ENCODE peak calls at places on chromosomes 12 and 14, in six cellular contexts. Q, K, D, G, M and T are unnamed samples.

GRCh38 chr12:16884819-16885218 is 278.9 kb upstream of the LMO3 start:
- DNase-seq in Q (no peak), K (no peak), D (no peak), G (no peak), M (no peak), T (no peak)

GRCh38 chr14:104131968-104132732 is 6.2 kb upstream of the KIF26A start:
- DNase-seq in Q (no peak), K (no peak), D (no peak), G (no peak), M (no peak), T (no peak)

GRCh38 chr12:6426882-6427671 is 17.7 kb upstream of the CD27 start:
- DNase-seq in Q (peak; percentile 12), K (no peak), D (no peak), G (no peak), M (no peak), T (no peak)

GRCh38 chr14:92392726-92393125 is 69.8 kb downstream of the SLC24A4 start:
- DNase-seq in Q (peak; percentile 3), K (no peak), D (no peak), G (no peak), M (no peak), T (no peak)

GRCh38 chr12:52701281-52701680 is 2.0 kb downstream of the KRT77 start:
- DNase-seq in Q (no peak), K (no peak), D (no peak), G (no peak), M (no peak), T (no peak)

GRCh38 chr12:121534495-121535148 is 46.2 kb downstream of the KDM2B start:
- DNase-seq in Q (no peak), K (no peak), D (no peak), G (no peak), M (peak; percentile 31), T (no peak)

GRCh38 chr12:53352331-53353258 is 16.4 kb upstream of the SP7 start:
- DNase-seq in Q (peak; percentile 93), K (peak; percentile 80), D (peak; percentile 86), G (peak; percentile 80), M (no peak), T (peak; percentile 94)

GRCh38 chr12:58540480-58541299 is 379.6 kb downstream of the LRIG3 start:
- DNase-seq in Q (peak; percentile 21), K (peak; percentile 36), D (peak; percentile 59), G (peak; percentile 60), M (peak; percentile 75), T (peak; percentile 88)

GRCh38 chr12:120884644-120885043 is 19.5 kb downstream of the SPPL3 start:
- DNase-seq in Q (no peak), K (no peak), D (no peak), G (no peak), M (no peak), T (no peak)

GRCh38 chr14:24172871-24173281 is 996 bp downstream of the REC8 start:
- DNase-seq in Q (no peak), K (peak; percentile 42), D (no peak), G (no peak), M (no peak), T (no peak)

GRCh38 chr12:3700861-3701260 is 52.0 kb downstream of the CRACR2A start:
- DNase-seq in Q (no peak), K (no peak), D (no peak), G (no peak), M (no peak), T (no peak)

GRCh38 chr14:99481745-99482099 is 513 bp downstream of the CCNK start:
- DNase-seq in Q (peak; percentile 39), K (no peak), D (no peak), G (no peak), M (no peak), T (no peak)

GRCh38 chr12:131547560-131547959 is 163.3 kb upstream of the SFSWAP start:
- DNase-seq in Q (no peak), K (no peak), D (no peak), G (no peak), M (no peak), T (no peak)

GRCh38 chr12:55663391-55663790 is 26.7 kb downstream of the OR10P1 start:
- DNase-seq in Q (no peak), K (no peak), D (no peak), G (no peak), M (no peak), T (no peak)

GRCh38 chr12:116159175-116159574 is 118.3 kb downstream of the MED13L start:
- DNase-seq in Q (no peak), K (no peak), D (no peak), G (peak; percentile 45), M (no peak), T (no peak)

DNA sequence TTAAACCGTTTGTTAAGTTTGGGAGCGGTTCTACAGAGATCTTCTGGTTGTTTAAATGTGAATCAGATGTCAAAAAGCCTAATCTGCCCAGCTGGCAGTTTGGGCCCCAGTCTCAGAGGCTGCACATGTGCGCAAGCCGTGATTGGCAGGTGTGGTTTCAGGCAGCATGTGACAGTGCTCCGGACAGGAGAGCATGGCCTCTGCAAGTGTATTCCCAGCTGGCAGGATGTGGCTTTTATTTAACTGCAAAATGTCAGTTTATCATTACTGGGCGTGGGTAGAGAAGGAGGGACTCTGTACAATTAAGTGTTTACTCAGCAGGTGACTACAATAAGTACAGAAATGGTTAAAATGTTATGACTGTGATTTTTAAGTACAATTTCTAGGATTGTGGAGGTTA is 77.5 kb downstream of the PELI2 start:
- DNase-seq in Q (no peak), K (no peak), D (no peak), G (no peak), M (no peak), T (no peak)
- TF ChIP-seq JUND in Q (no peak), K (no peak), D (no peak), G (no peak), M (no peak), T (no peak)

DNA sequence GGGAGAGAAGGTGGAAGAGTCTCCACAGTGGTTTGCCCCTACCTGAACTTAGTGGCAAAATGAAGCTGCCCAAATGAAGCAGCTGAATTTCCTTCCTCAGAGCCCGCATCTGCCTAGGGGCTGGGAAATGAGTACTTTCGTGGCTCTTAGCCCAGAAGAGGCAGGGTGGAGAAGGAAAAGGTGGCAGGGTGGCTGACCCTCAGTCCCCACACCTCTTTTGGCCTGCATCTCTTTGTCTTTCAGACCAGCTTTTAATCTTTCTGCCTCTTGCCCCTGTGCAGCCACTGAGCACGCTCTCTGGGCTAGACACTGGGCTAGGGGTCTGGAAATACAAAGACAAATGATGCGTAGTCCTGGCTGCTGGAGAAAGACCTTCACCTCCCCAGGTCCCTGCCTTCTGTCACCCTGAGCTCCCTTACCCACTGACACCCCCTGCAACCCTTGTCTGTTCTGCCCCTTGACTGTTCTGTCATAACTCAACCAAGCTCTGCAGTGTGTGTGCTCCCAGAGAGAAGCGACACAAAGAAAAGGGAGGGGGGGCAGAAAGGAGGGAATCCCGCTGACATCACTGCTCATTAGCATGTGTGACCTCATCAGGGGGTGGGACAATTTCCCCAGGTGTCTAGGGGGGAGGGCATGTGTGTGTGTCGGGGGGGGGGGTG is 362 bp upstream of the REM2 start:
- DNase-seq in Q (peak; percentile 83), K (peak; percentile 87), D (peak; percentile 39), G (no peak), M (no peak), T (peak; percentile 46)
- TF ChIP-seq JUND in Q (peak; percentile 81), K (no peak), D (no peak), G (no peak), M (no peak), T (no peak)

GRCh38 chr14:61837336-61838229 is 75.4 kb downstream of the SNAPC1 start:
- DNase-seq in Q (peak; percentile 79), K (peak; percentile 65), D (peak; percentile 80), G (peak; percentile 62), M (peak; percentile 39), T (peak; percentile 72)

GRCh38 chr14:61836184-61836583 is 74.0 kb downstream of the SNAPC1 start:
- DNase-seq in Q (no peak), K (no peak), D (no peak), G (no peak), M (no peak), T (no peak)

GRCh38 chr14:61836807-61837206 is 74.6 kb downstream of the SNAPC1 start:
- DNase-seq in Q (no peak), K (no peak), D (no peak), G (no peak), M (no peak), T (no peak)

GRCh38 chr14:61839452-61839851 is 77.2 kb downstream of the SNAPC1 start:
- DNase-seq in Q (no peak), K (no peak), D (no peak), G (no peak), M (no peak), T (no peak)

GRCh38 chr14:61838661-61839060 is 76.4 kb downstream of the SNAPC1 start:
- DNase-seq in Q (no peak), K (no peak), D (no peak), G (no peak), M (no peak), T (no peak)
- TF ChIP-seq JUND in Q (no peak), K (no peak), D (no peak), G (no peak), M (no peak), T (no peak)

DNA sequence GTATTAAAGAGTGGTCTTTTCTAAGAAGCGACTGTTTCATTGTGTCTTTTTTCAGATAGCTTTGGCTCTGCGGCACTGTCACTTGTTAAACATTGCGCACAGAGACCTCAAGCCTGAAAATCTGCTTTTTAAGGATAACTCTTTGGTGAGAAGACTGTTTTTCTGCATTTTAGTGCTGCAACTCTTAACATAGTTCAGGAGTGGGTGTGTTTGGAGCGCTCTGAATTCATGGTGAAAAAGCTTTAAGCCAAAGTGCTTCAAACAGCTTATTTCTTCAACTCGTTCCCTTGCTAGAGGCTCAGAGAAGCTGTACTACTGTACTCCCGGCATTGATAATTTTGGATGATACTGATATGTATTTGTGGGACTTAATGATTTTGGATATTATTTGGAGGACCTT is 28.2 kb downstream of the MAPKAPK5 start:
- DNase-seq in Q (no peak), K (no peak), D (no peak), G (no peak), M (no peak), T (no peak)
- TF ChIP-seq JUND in Q (no peak), K (no peak), D (no peak), G (no peak), M (no peak), T (no peak)

DNA sequence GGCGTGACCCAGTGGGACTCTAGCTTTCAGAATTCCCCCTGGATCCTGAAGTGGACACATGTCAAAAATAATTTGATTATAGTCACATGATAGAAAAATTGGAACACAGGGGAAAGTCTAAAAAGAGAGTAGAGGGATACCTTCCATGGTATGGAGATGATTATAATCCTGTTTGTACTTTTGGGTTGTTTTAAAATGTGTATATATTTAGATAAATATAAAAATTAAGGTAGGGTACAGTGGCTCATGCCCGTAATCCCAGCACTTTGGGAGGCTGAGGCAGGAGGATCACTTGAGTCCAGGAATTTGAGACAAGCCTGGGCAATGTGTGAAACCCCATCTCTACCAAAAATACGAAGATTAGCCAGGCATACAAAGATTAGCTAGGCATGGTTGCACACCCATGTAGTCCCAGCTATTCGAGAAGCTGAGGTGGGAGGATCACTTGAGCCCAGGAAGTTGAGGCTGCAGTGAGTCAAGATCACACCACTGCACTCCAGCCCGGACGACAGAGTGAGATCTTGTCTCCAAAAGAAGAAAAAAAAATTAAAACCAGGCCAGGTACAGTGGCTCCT is 11.1 kb downstream of the PAPLN start:
- DNase-seq in Q (peak; percentile 51), K (no peak), D (no peak), G (no peak), M (no peak), T (no peak)
- TF ChIP-seq JUND in Q (peak; percentile 25), K (no peak), D (no peak), G (no peak), M (no peak), T (no peak)